ENCODE peak calls at places on chromosome 3, in ten cellular contexts. One of them, this sample, is unnamed. For H4K20me1, the result is how much of the 10 kb centered on the place peaks cover.

GRCh38 chr3:141784096-141784495 is 20.9 kb downstream of the GRK7 start:
- DNase-seq in GM23338: no peak
- DNase-seq in H9: no peak
- DNase-seq in mammary epithelial cell: no peak
- DNase-seq in hepatocyte: no peak
- DNase-seq in IMR-90: no peak
- DNase-seq in SK-N-SH: no peak
- DNase-seq in neural progenitor cell: no peak
- DNase-seq in endothelial cell of umbilical vein: no peak
- DNase-seq in HCT116: no peak
- DNase-seq in this sample: no peak

GRCh38 chr3:44870375-44871061 is 3.9 kb upstream of the TGM4 start:
- DNase-seq in H9: no peak
- DNase-seq in GM23338: no peak
- DNase-seq in SK-N-SH: no peak
- DNase-seq in mammary epithelial cell: no peak
- DNase-seq in IMR-90: no peak
- DNase-seq in HCT116: no peak
- DNase-seq in neural progenitor cell: no peak
- DNase-seq in endothelial cell of umbilical vein: no peak
- DNase-seq in hepatocyte: no peak
- DNase-seq in this sample: no peak

GRCh38 chr3:51686512-51687215 is 15.6 kb downstream of the TEX264 start:
- DNase-seq in HCT116: no peak
- DNase-seq in GM23338: no peak
- DNase-seq in IMR-90: peak
- DNase-seq in neural progenitor cell: no peak
- DNase-seq in SK-N-SH: no peak
- DNase-seq in hepatocyte: no peak
- DNase-seq in H9: peak
- DNase-seq in endothelial cell of umbilical vein: no peak
- DNase-seq in mammary epithelial cell: peak
- DNase-seq in this sample: peak

GRCh38 chr3:127448671-127449070 is 141.9 kb downstream of the TPRA1 start:
- DNase-seq in SK-N-SH: no peak
- DNase-seq in H9: peak
- DNase-seq in hepatocyte: no peak
- DNase-seq in endothelial cell of umbilical vein: no peak
- DNase-seq in mammary epithelial cell: no peak
- DNase-seq in neural progenitor cell: no peak
- DNase-seq in GM23338: no peak
- DNase-seq in IMR-90: no peak
- DNase-seq in HCT116: no peak
- DNase-seq in this sample: no peak

GRCh38 chr3:25421747-25422146 is 6.3 kb upstream of the RARB start:
- DNase-seq in GM23338: no peak
- DNase-seq in IMR-90: no peak
- DNase-seq in HCT116: no peak
- DNase-seq in SK-N-SH: no peak
- DNase-seq in H9: no peak
- DNase-seq in hepatocyte: peak
- DNase-seq in mammary epithelial cell: no peak
- DNase-seq in endothelial cell of umbilical vein: no peak
- DNase-seq in neural progenitor cell: no peak
- DNase-seq in this sample: no peak

GRCh38 chr3:39590776-39591175 is 123.3 kb downstream of the MOBP start:
- DNase-seq in endothelial cell of umbilical vein: no peak
- DNase-seq in mammary epithelial cell: no peak
- DNase-seq in GM23338: no peak
- DNase-seq in HCT116: no peak
- DNase-seq in SK-N-SH: no peak
- DNase-seq in H9: no peak
- DNase-seq in IMR-90: no peak
- DNase-seq in hepatocyte: no peak
- DNase-seq in neural progenitor cell: no peak
- DNase-seq in this sample: no peak

GRCh38 chr3:105801397-105801796 is 67.4 kb downstream of the CBLB start:
- DNase-seq in GM23338: no peak
- DNase-seq in IMR-90: no peak
- DNase-seq in HCT116: no peak
- DNase-seq in endothelial cell of umbilical vein: no peak
- DNase-seq in neural progenitor cell: no peak
- DNase-seq in hepatocyte: no peak
- DNase-seq in mammary epithelial cell: peak
- DNase-seq in SK-N-SH: no peak
- DNase-seq in H9: no peak
- DNase-seq in this sample: peak

GRCh38 chr3:32406481-32407408 is 15.1 kb downstream of the CMTM7 start:
- DNase-seq in GM23338: no peak
- DNase-seq in SK-N-SH: no peak
- DNase-seq in H9: no peak
- DNase-seq in mammary epithelial cell: peak
- DNase-seq in hepatocyte: no peak
- DNase-seq in endothelial cell of umbilical vein: no peak
- DNase-seq in IMR-90: no peak
- DNase-seq in neural progenitor cell: no peak
- DNase-seq in HCT116: no peak
- DNase-seq in this sample: no peak

GRCh38 chr3:27632431-27633223 is 89.5 kb downstream of the EOMES start:
- DNase-seq in GM23338: peak
- DNase-seq in SK-N-SH: peak
- DNase-seq in H9: peak
- DNase-seq in mammary epithelial cell: peak
- DNase-seq in HCT116: no peak
- DNase-seq in neural progenitor cell: peak
- DNase-seq in IMR-90: peak
- DNase-seq in hepatocyte: peak
- DNase-seq in endothelial cell of umbilical vein: peak
- DNase-seq in this sample: no peak

GRCh38 chr3:62918752-62919151 is 43.5 kb upstream of the CADPS start:
- DNase-seq in hepatocyte: peak
- DNase-seq in GM23338: no peak
- DNase-seq in mammary epithelial cell: no peak
- DNase-seq in HCT116: no peak
- DNase-seq in IMR-90: no peak
- DNase-seq in endothelial cell of umbilical vein: no peak
- DNase-seq in H9: no peak
- DNase-seq in neural progenitor cell: no peak
- DNase-seq in SK-N-SH: no peak
- DNase-seq in this sample: no peak

GRCh38 chr3:113695818-113696645 is at the start of gene USF3:
- DNase-seq in H9: peak
- DNase-seq in endothelial cell of umbilical vein: peak
- DNase-seq in GM23338: peak
- DNase-seq in IMR-90: peak
- DNase-seq in SK-N-SH: peak
- DNase-seq in neural progenitor cell: no peak
- DNase-seq in mammary epithelial cell: peak
- DNase-seq in HCT116: peak
- DNase-seq in hepatocyte: peak
- DNase-seq in this sample: peak

GRCh38 chr3:135503429-135504083 is 462.0 kb upstream of the PPP2R3A start:
- DNase-seq in endothelial cell of umbilical vein: peak
- DNase-seq in HCT116: peak
- DNase-seq in GM23338: peak
- DNase-seq in neural progenitor cell: peak
- DNase-seq in IMR-90: peak
- DNase-seq in H9: peak
- DNase-seq in hepatocyte: peak
- DNase-seq in SK-N-SH: peak
- DNase-seq in mammary epithelial cell: peak
- DNase-seq in this sample: peak

GRCh38 chr3:46019707-46020106 is 7.6 kb downstream of the XCR1 start:
- DNase-seq in IMR-90: no peak
- DNase-seq in H9: no peak
- DNase-seq in SK-N-SH: no peak
- DNase-seq in hepatocyte: no peak
- DNase-seq in HCT116: no peak
- DNase-seq in GM23338: no peak
- DNase-seq in endothelial cell of umbilical vein: no peak
- DNase-seq in neural progenitor cell: no peak
- DNase-seq in mammary epithelial cell: peak
- DNase-seq in this sample: no peak

GRCh38 chr3:150609988-150610387 is 6.9 kb downstream of the SELENOT start:
- DNase-seq in GM23338: no peak
- DNase-seq in mammary epithelial cell: no peak
- DNase-seq in HCT116: no peak
- DNase-seq in hepatocyte: no peak
- DNase-seq in neural progenitor cell: no peak
- DNase-seq in H9: no peak
- DNase-seq in endothelial cell of umbilical vein: no peak
- DNase-seq in IMR-90: no peak
- DNase-seq in SK-N-SH: no peak
- DNase-seq in this sample: no peak
- H4K20me1 ChIP-seq in GM23338: under half
- H4K20me1 ChIP-seq in mammary epithelial cell: under half
- H4K20me1 ChIP-seq in HCT116: under half
- H4K20me1 ChIP-seq in hepatocyte: under half
- H4K20me1 ChIP-seq in neural progenitor cell: under half
- H4K20me1 ChIP-seq in H9: under half
- H4K20me1 ChIP-seq in endothelial cell of umbilical vein: under half
- H4K20me1 ChIP-seq in IMR-90: under half
- H4K20me1 ChIP-seq in SK-N-SH: under half
- H4K20me1 ChIP-seq in this sample: half or more

DNA sequence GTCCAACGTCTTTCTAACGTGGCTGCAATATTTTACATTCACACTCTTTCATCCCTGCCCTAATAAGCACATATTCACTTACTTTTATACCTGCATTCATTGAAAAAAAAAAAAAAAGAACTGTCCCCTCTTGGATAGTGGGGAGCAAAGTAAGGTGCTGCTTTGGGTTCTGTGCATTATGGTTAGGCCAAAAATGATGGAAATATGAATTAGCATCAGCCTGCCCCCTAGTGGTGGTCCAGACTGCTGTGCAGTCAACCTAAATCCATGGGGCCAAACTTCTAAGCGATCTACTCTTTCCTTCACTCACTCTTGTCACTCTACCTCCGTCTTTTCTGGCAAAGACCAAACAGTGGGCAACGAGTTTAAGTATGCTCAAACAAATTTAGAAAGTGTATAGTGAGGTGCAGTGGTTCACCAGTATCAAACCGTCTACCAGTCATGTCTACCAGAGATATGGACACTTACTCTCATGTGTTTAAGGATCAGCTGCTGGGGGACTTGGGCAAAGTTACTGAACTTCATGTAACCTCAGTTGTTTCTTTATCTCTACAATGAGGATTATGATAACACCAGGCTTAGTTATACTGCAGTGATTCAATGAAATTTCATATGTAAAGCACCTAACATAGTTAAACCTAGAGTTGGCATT is 61.5 kb upstream of the GRM7 start:
- DNase-seq in mammary epithelial cell: peak
- DNase-seq in neural progenitor cell: peak
- DNase-seq in SK-N-SH: peak
- DNase-seq in H9: peak
- DNase-seq in hepatocyte: peak
- DNase-seq in IMR-90: no peak
- DNase-seq in HCT116: peak
- DNase-seq in GM23338: peak
- DNase-seq in endothelial cell of umbilical vein: peak
- DNase-seq in this sample: peak
- TF ChIP-seq CTCF in mammary epithelial cell: peak
- TF ChIP-seq CTCF in neural progenitor cell: peak
- TF ChIP-seq CTCF in SK-N-SH: peak
- TF ChIP-seq CTCF in H9: peak
- TF ChIP-seq CTCF in hepatocyte: peak
- TF ChIP-seq CTCF in IMR-90: peak
- TF ChIP-seq CTCF in HCT116: peak
- TF ChIP-seq CTCF in GM23338: peak
- TF ChIP-seq CTCF in endothelial cell of umbilical vein: peak
- TF ChIP-seq CTCF in this sample: peak

DNA sequence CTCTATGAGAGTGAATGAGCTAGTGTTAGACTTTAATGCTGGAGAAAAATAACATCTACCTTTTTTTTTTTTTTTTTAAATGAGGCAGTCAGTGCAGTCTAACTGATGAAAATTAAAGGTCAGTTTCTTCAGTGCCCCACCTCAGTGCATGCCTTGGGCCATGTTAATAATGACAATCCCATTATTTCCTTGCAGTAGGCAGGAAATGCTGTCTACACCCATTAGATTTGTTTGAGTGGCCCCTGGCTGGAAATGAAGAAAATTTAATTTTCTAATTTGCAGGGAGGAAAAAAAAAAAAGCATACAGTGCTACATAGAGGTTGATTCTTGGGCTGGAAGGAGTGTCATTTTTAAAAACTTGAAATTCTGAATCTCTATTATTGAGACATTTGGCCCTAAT is 18.2 kb downstream of the FNDC3B start:
- DNase-seq in HCT116: no peak
- DNase-seq in mammary epithelial cell: no peak
- DNase-seq in H9: no peak
- DNase-seq in endothelial cell of umbilical vein: no peak
- DNase-seq in SK-N-SH: peak
- DNase-seq in GM23338: no peak
- DNase-seq in neural progenitor cell: no peak
- DNase-seq in IMR-90: no peak
- DNase-seq in hepatocyte: no peak
- DNase-seq in this sample: no peak
- H4K20me1 ChIP-seq in HCT116: under half
- H4K20me1 ChIP-seq in mammary epithelial cell: under half
- H4K20me1 ChIP-seq in H9: under half
- H4K20me1 ChIP-seq in endothelial cell of umbilical vein: under half
- H4K20me1 ChIP-seq in SK-N-SH: half or more
- H4K20me1 ChIP-seq in GM23338: under half
- H4K20me1 ChIP-seq in neural progenitor cell: half or more
- H4K20me1 ChIP-seq in IMR-90: half or more
- H4K20me1 ChIP-seq in hepatocyte: half or more
- H4K20me1 ChIP-seq in this sample: under half

GRCh38 chr3:13790376-13791219 is 89.3 kb downstream of the WNT7A start:
- DNase-seq in mammary epithelial cell: no peak
- DNase-seq in endothelial cell of umbilical vein: no peak
- DNase-seq in hepatocyte: no peak
- DNase-seq in IMR-90: no peak
- DNase-seq in SK-N-SH: no peak
- DNase-seq in neural progenitor cell: no peak
- DNase-seq in HCT116: no peak
- DNase-seq in GM23338: no peak
- DNase-seq in H9: no peak
- DNase-seq in this sample: no peak

GRCh38 chr3:13795816-13796215 is 84.1 kb downstream of the WNT7A start:
- DNase-seq in neural progenitor cell: no peak
- DNase-seq in IMR-90: no peak
- DNase-seq in hepatocyte: no peak
- DNase-seq in GM23338: peak
- DNase-seq in SK-N-SH: no peak
- DNase-seq in mammary epithelial cell: no peak
- DNase-seq in H9: no peak
- DNase-seq in HCT116: no peak
- DNase-seq in endothelial cell of umbilical vein: no peak
- DNase-seq in this sample: no peak

GRCh38 chr3:13791501-13792490 is 88.1 kb downstream of the WNT7A start:
- DNase-seq in hepatocyte: no peak
- DNase-seq in H9: no peak
- DNase-seq in endothelial cell of umbilical vein: no peak
- DNase-seq in GM23338: no peak
- DNase-seq in mammary epithelial cell: no peak
- DNase-seq in IMR-90: no peak
- DNase-seq in SK-N-SH: peak
- DNase-seq in HCT116: no peak
- DNase-seq in neural progenitor cell: no peak
- DNase-seq in this sample: no peak

GRCh38 chr3:13793451-13793850 is 86.4 kb downstream of the WNT7A start:
- DNase-seq in endothelial cell of umbilical vein: no peak
- DNase-seq in SK-N-SH: no peak
- DNase-seq in hepatocyte: no peak
- DNase-seq in H9: no peak
- DNase-seq in neural progenitor cell: no peak
- DNase-seq in GM23338: no peak
- DNase-seq in HCT116: no peak
- DNase-seq in mammary epithelial cell: no peak
- DNase-seq in IMR-90: no peak
- DNase-seq in this sample: no peak

GRCh38 chr3:13792512-13793347 is 87.1 kb downstream of the WNT7A start:
- DNase-seq in SK-N-SH: peak
- DNase-seq in GM23338: peak
- DNase-seq in mammary epithelial cell: no peak
- DNase-seq in HCT116: no peak
- DNase-seq in H9: no peak
- DNase-seq in endothelial cell of umbilical vein: no peak
- DNase-seq in IMR-90: no peak
- DNase-seq in hepatocyte: no peak
- DNase-seq in neural progenitor cell: no peak
- DNase-seq in this sample: no peak
- TF ChIP-seq CTCF in SK-N-SH: no peak
- TF ChIP-seq CTCF in GM23338: no peak
- TF ChIP-seq CTCF in mammary epithelial cell: no peak
- TF ChIP-seq CTCF in HCT116: no peak
- TF ChIP-seq CTCF in H9: no peak
- TF ChIP-seq CTCF in endothelial cell of umbilical vein: no peak
- TF ChIP-seq CTCF in IMR-90: no peak
- TF ChIP-seq CTCF in hepatocyte: no peak
- TF ChIP-seq CTCF in neural progenitor cell: no peak
- TF ChIP-seq CTCF in this sample: no peak

This sample was measured in OCI-LY7.